ENCODE peak calls at places on chromosome 20, in nine cellular contexts. S is stimulated activated naive B cell treated with anti-CD40 and anti-IgM and Interleukin-4, amounts not matched to agents 10 μg/mL and 1 μg/mL and 100 μg/mL, for 72 hours; G is cardiac muscle cell; B is mucosa of gallbladder; W is NCI-H460; E is glomerular endothelial cell; Z is CD8-positive, alpha-beta memory T cell; F is stomach; Q is GM12891. C is an unnamed sample.

GRCh38 chr20:50629675-50630055 is 61.7 kb downstream of the RIPOR3 start:
- DNase-seq in W (no peak), G (no peak), S (no peak), F (no peak), Q (no peak), E (no peak), Z (no peak), B (no peak), C (no peak)

GRCh38 chr20:56433221-56433879 is 21.3 kb downstream of the CASS4 start:
- DNase-seq in B (no peak), F (no peak), Z (no peak), W (no peak), S (no peak), G (no peak), E (no peak), Q (no peak), C (no peak)

GRCh38 chr20:22575087-22575721 is 9.2 kb downstream of the FOXA2 start:
- DNase-seq in Z (no peak), E (no peak), S (no peak), W (no peak), B (no peak), F (no peak), Q (no peak), G (no peak), C (peak)

GRCh38 chr20:24787621-24788020 is 161.4 kb upstream of the CST7 start:
- DNase-seq in Z (no peak), Q (no peak), S (no peak), G (no peak), F (no peak), W (no peak), E (no peak), B (no peak), C (no peak)

GRCh38 chr20:45999908-46000570 is 8.7 kb upstream of the MMP9 start:
- DNase-seq in F (no peak), W (no peak), S (no peak), G (no peak), E (no peak), Q (no peak), Z (no peak), B (no peak), C (no peak)

GRCh38 chr20:7272512-7272911 is 505.0 kb downstream of the BMP2 start:
- DNase-seq in E (no peak), B (no peak), Z (no peak), W (no peak), G (no peak), S (no peak), Q (no peak), F (no peak), C (no peak)

GRCh38 chr20:32513031-32513866 is 71.9 kb downstream of the NOL4L start:
- DNase-seq in E (no peak), F (no peak), Q (no peak), Z (no peak), S (no peak), W (no peak), B (no peak), G (no peak), C (no peak)

GRCh38 chr20:25066386-25066785 is 8.4 kb upstream of the ACSS1 start:
- DNase-seq in S (no peak), W (no peak), Z (no peak), Q (no peak), F (peak), E (no peak), B (no peak), G (no peak), C (no peak)

GRCh38 chr20:22836211-22836610 is 198.9 kb upstream of the SSTR4 start:
- DNase-seq in S (no peak), E (no peak), B (no peak), Z (no peak), F (no peak), G (peak), Q (no peak), W (no peak), C (no peak)

GRCh38 chr20:50824137-50824536 is 29.3 kb downstream of the BCAS4 start:
- DNase-seq in E (no peak), S (no peak), B (peak), Q (no peak), W (no peak), G (peak), F (peak), Z (no peak), C (peak)

GRCh38 chr20:33829636-33830035 is 18.5 kb downstream of the CHMP4B start:
- DNase-seq in E (no peak), W (no peak), F (no peak), B (no peak), Z (no peak), G (no peak), Q (no peak), S (no peak), C (no peak)

GRCh38 chr20:41316602-41317535 is 662 bp downstream of the ZHX3 start:
- DNase-seq in Z (peak), F (peak), W (peak), Q (peak), B (peak), G (peak), S (peak), E (no peak), C (peak)

GRCh38 chr20:63521602-63522001 is 1.0 kb downstream of the PPDPF start:
- DNase-seq in S (no peak), G (peak), B (no peak), F (no peak), Q (no peak), W (no peak), Z (no peak), E (no peak), C (no peak)

GRCh38 chr20:47754946-47755652 is 30.2 kb downstream of the SULF2 start:
- DNase-seq in B (no peak), Z (no peak), G (no peak), F (no peak), Q (no peak), W (no peak), S (no peak), E (no peak), C (no peak)

GRCh38 chr20:54668271-54669053 is 193.1 kb downstream of the DOK5 start:
- DNase-seq in S (peak), E (no peak), Q (no peak), G (peak), B (no peak), F (no peak), Z (no peak), W (no peak), C (no peak)

GRCh38 chr20:3242167-3242692 is 3.2 kb upstream of the SLC4A11 start:
- DNase-seq in W (no peak), B (no peak), S (no peak), F (no peak), E (no peak), Z (no peak), Q (no peak), G (no peak), C (no peak)

GRCh38 chr20:51542894-51543788 is 622 bp upstream of the NFATC2 start:
- DNase-seq in Q (no peak), B (no peak), W (no peak), F (no peak), S (no peak), E (no peak), G (no peak), Z (no peak), C (no peak)

GRCh38 chr20:54133434-54134427 is 40.1 kb downstream of the CYP24A1 start:
- DNase-seq in Q (no peak), S (no peak), F (no peak), W (no peak), G (peak), B (peak), Z (no peak), E (no peak), C (no peak)

GRCh38 chr20:63520594-63520938 is at the start of gene PPDPF:
- DNase-seq in S (peak), G (peak), E (no peak), Z (peak), Q (peak), B (peak), F (peak), W (peak), C (no peak)

GRCh38 chr20:10640897-10641296 is 32.9 kb downstream of the JAG1 start:
- DNase-seq in S (no peak), G (no peak), W (no peak), F (no peak), E (no peak), Z (no peak), B (no peak), Q (no peak), C (no peak)

GRCh38 chr20:8670900-8671229 is 398.0 kb upstream of the PLCB4 start:
- DNase-seq in Z (no peak), F (no peak), B (no peak), Q (no peak), E (no peak), G (peak), S (no peak), W (no peak), C (no peak)

GRCh38 chr20:3168829-3169590 is 4.3 kb downstream of the LZTS3 start:
- DNase-seq in G (no peak), F (no peak), Z (no peak), Q (no peak), E (no peak), B (no peak), W (no peak), S (no peak), C (no peak)

GRCh38 chr20:33663161-33664084 is 1.3 kb downstream of the C20orf144 start:
- DNase-seq in S (peak), E (no peak), G (peak), B (peak), W (peak), F (peak), Z (peak), Q (peak), C (no peak)

C was measured in coronary artery.